ENCODE peak calls at places on chromosomes 6 and 20, in five cellular contexts. One of them, this sample, is unnamed.

GRCh38 chr20:21090738-21091120 is 15.4 kb downstream of the LINC00237 start:
- DNase-seq in right lobe of liver: no peak
- DNase-seq in IMR-90: no peak
- DNase-seq in Panc1: no peak
- DNase-seq in uterus: no peak
- DNase-seq in this sample: no peak

GRCh38 chr6:53862517-53863457 is 68.0 kb downstream of the LRRC1 start:
- DNase-seq in uterus: no peak
- DNase-seq in IMR-90: peak; percentile 93
- DNase-seq in right lobe of liver: no peak
- DNase-seq in Panc1: no peak
- DNase-seq in this sample: no peak

GRCh38 chr6:40373267-40373666 is 213.9 kb downstream of the LRFN2 start:
- DNase-seq in IMR-90: no peak
- DNase-seq in Panc1: no peak
- DNase-seq in right lobe of liver: no peak
- DNase-seq in uterus: no peak
- DNase-seq in this sample: no peak

GRCh38 chr20:61447950-61448349 is 195.9 kb downstream of the CDH4 start:
- DNase-seq in right lobe of liver: no peak
- DNase-seq in IMR-90: no peak
- DNase-seq in uterus: no peak
- DNase-seq in Panc1: no peak
- DNase-seq in this sample: no peak

GRCh38 chr6:54846857-54847721 is 518 bp downstream of the FAM83B start:
- DNase-seq in IMR-90: no peak
- DNase-seq in Panc1: no peak
- DNase-seq in uterus: no peak
- DNase-seq in right lobe of liver: no peak
- DNase-seq in this sample: no peak

GRCh38 chr20:8313073-8313472 is 181.0 kb downstream of the PLCB1 start:
- DNase-seq in Panc1: no peak
- DNase-seq in uterus: no peak
- DNase-seq in IMR-90: no peak
- DNase-seq in right lobe of liver: no peak
- DNase-seq in this sample: no peak

GRCh38 chr6:158509465-158509864 is 50.4 kb upstream of the TMEM181 start:
- DNase-seq in right lobe of liver: no peak
- DNase-seq in IMR-90: no peak
- DNase-seq in Panc1: no peak
- DNase-seq in uterus: no peak
- DNase-seq in this sample: no peak

GRCh38 chr6:155519339-155519738 is 63.7 kb upstream of the NOX3 start:
- DNase-seq in right lobe of liver: no peak
- DNase-seq in IMR-90: no peak
- DNase-seq in uterus: no peak
- DNase-seq in Panc1: no peak
- DNase-seq in this sample: no peak

GRCh38 chr6:149963462-149964242 is at the start of gene ULBP1:
- DNase-seq in uterus: peak; percentile 78
- DNase-seq in Panc1: peak; percentile 5
- DNase-seq in IMR-90: peak; percentile 83
- DNase-seq in right lobe of liver: peak; percentile 91
- DNase-seq in this sample: peak; percentile 90

GRCh38 chr20:48635791-48636267 is 192.0 kb downstream of the PREX1 start:
- DNase-seq in Panc1: no peak
- DNase-seq in uterus: no peak
- DNase-seq in IMR-90: peak; percentile 31
- DNase-seq in right lobe of liver: peak; percentile 63
- DNase-seq in this sample: no peak

GRCh38 chr6:96923871-96924493 is 546 bp upstream of the KLHL32 start:
- DNase-seq in right lobe of liver: no peak
- DNase-seq in IMR-90: no peak
- DNase-seq in Panc1: no peak
- DNase-seq in uterus: no peak
- DNase-seq in this sample: no peak

GRCh38 chr20:33653218-33653899 is 8.8 kb upstream of the C20orf144 start:
- DNase-seq in Panc1: peak; percentile 55
- DNase-seq in right lobe of liver: no peak
- DNase-seq in IMR-90: peak; percentile 66
- DNase-seq in uterus: peak; percentile 77
- DNase-seq in this sample: no peak

GRCh38 chr6:15444081-15444731 is 198.3 kb downstream of the JARID2 start:
- DNase-seq in uterus: no peak
- DNase-seq in right lobe of liver: no peak
- DNase-seq in Panc1: no peak
- DNase-seq in IMR-90: peak; percentile 89
- DNase-seq in this sample: no peak

GRCh38 chr20:39445095-39445494 is 483.0 kb downstream of the DHX35 start:
- DNase-seq in Panc1: no peak
- DNase-seq in right lobe of liver: no peak
- DNase-seq in IMR-90: no peak
- DNase-seq in uterus: no peak
- DNase-seq in this sample: no peak

GRCh38 chr20:23396961-23397620 is 24.2 kb downstream of the NAPB start:
- DNase-seq in uterus: no peak
- DNase-seq in Panc1: no peak
- DNase-seq in right lobe of liver: no peak
- DNase-seq in IMR-90: peak; percentile 21
- DNase-seq in this sample: no peak

GRCh38 chr6:79225718-79226117 is 8.8 kb downstream of the HMGN3 start:
- DNase-seq in IMR-90: peak; percentile 2
- DNase-seq in Panc1: no peak
- DNase-seq in right lobe of liver: no peak
- DNase-seq in uterus: no peak
- DNase-seq in this sample: no peak

GRCh38 chr20:19699132-19699971 is 58.7 kb upstream of the RIN2 start:
- DNase-seq in right lobe of liver: no peak
- DNase-seq in uterus: no peak
- DNase-seq in IMR-90: peak; percentile 87
- DNase-seq in Panc1: no peak
- DNase-seq in this sample: no peak

GRCh38 chr20:46970937-46971630 is 76.4 kb downstream of the EYA2 start:
- DNase-seq in Panc1: peak; percentile 32
- DNase-seq in right lobe of liver: no peak
- DNase-seq in IMR-90: peak; percentile 97
- DNase-seq in uterus: no peak
- DNase-seq in this sample: no peak

GRCh38 chr6:138382498-138383265 is 5.0 kb downstream of the SMIM28 start:
- DNase-seq in IMR-90: no peak
- DNase-seq in Panc1: no peak
- DNase-seq in right lobe of liver: no peak
- DNase-seq in uterus: no peak
- DNase-seq in this sample: no peak

GRCh38 chr6:39729945-39730344 is 4.7 kb upstream of the KIF6 start:
- DNase-seq in right lobe of liver: no peak
- DNase-seq in Panc1: no peak
- DNase-seq in uterus: no peak
- DNase-seq in IMR-90: no peak
- DNase-seq in this sample: no peak

GRCh38 chr6:159094444-159095252 is 49.9 kb upstream of the TAGAP start:
- DNase-seq in right lobe of liver: no peak
- DNase-seq in IMR-90: no peak
- DNase-seq in Panc1: no peak
- DNase-seq in uterus: no peak
- DNase-seq in this sample: no peak

GRCh38 chr6:126531840-126532239 is 191.9 kb downstream of the CENPW start:
- DNase-seq in uterus: no peak
- DNase-seq in Panc1: no peak
- DNase-seq in right lobe of liver: no peak
- DNase-seq in IMR-90: no peak
- DNase-seq in this sample: no peak

GRCh38 chr20:34705383-34706021 is 1.4 kb downstream of the TP53INP2 start:
- DNase-seq in uterus: no peak
- DNase-seq in right lobe of liver: peak; percentile 51
- DNase-seq in IMR-90: peak; percentile 23
- DNase-seq in Panc1: no peak
- DNase-seq in this sample: peak; percentile 35

GRCh38 chr20:24816431-24816830 is 132.6 kb upstream of the CST7 start:
- DNase-seq in IMR-90: no peak
- DNase-seq in right lobe of liver: no peak
- DNase-seq in Panc1: no peak
- DNase-seq in uterus: no peak
- DNase-seq in this sample: no peak
- H3K4me3 ChIP-seq in IMR-90: no peak overlapping the region
- H3K4me3 ChIP-seq in right lobe of liver: no peak overlapping the region
- H3K4me3 ChIP-seq in Panc1: no peak overlapping the region
- H3K4me3 ChIP-seq in uterus: no peak overlapping the region
- H3K4me3 ChIP-seq in this sample: no peak overlapping the region

GRCh38 chr6:7165002-7165735 is 57.4 kb downstream of the RREB1 start:
- DNase-seq in uterus: no peak
- DNase-seq in right lobe of liver: no peak
- DNase-seq in IMR-90: peak; percentile 68
- DNase-seq in Panc1: no peak
- DNase-seq in this sample: no peak

GRCh38 chr6:7163661-7164071 is 55.9 kb downstream of the RREB1 start:
- DNase-seq in right lobe of liver: no peak
- DNase-seq in IMR-90: no peak
- DNase-seq in Panc1: no peak
- DNase-seq in uterus: no peak
- DNase-seq in this sample: no peak

GRCh38 chr6:7166410-7167293 is 58.9 kb downstream of the RREB1 start:
- DNase-seq in uterus: no peak
- DNase-seq in Panc1: no peak
- DNase-seq in IMR-90: peak; percentile 87
- DNase-seq in right lobe of liver: peak; percentile 64
- DNase-seq in this sample: no peak

GRCh38 chr6:7164536-7165001 is 56.8 kb downstream of the RREB1 start:
- DNase-seq in Panc1: no peak
- DNase-seq in right lobe of liver: no peak
- DNase-seq in IMR-90: no peak
- DNase-seq in uterus: no peak
- DNase-seq in this sample: no peak

DNA sequence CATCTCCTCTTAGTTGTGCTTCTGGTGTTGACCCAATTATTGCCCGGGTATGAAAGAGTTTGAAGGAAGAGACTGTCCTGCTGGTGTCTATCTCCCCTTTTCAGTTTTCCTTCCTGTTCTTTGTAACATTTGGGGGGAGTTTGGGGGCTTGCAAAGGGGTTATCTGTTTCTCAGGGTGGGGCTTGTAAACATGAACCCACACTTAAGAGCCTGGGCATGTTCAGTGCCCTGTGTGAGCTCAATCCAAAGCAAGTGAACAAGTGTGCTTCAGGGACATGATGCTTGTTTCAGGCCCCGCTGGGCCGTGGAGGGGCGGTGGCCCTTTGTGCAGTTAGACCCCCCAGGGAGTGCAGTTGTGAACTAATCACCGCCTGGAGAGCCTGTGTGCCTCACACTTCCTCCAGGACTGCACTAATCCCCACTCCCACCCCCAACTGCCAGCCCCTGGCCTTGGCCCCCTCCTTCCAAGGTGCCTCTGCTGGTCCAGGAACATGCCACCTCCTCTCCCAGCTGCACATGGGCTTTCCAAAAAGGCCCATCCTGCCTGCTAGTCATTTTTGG is 58.1 kb downstream of the RREB1 start:
- DNase-seq in Panc1: no peak
- DNase-seq in right lobe of liver: no peak
- DNase-seq in IMR-90: no peak
- DNase-seq in uterus: no peak
- DNase-seq in this sample: no peak
- H3K4me1 ChIP-seq in Panc1: peaks cover 28% of the 10 kb centered on the region
- H3K4me1 ChIP-seq in right lobe of liver: peaks cover 94% of the 10 kb centered on the region
- H3K4me1 ChIP-seq in IMR-90: peaks cover 36% of the 10 kb centered on the region
- H3K4me1 ChIP-seq in uterus: peaks cover 12% of the 10 kb centered on the region
- H3K4me1 ChIP-seq in this sample: peaks cover 31% of the 10 kb centered on the region

GRCh38 chr20:62795023-62795761 is 1.1 kb upstream of the MRGBP start:
- DNase-seq in Panc1: peak; percentile 27
- DNase-seq in uterus: peak; percentile 55
- DNase-seq in IMR-90: peak; percentile 49
- DNase-seq in right lobe of liver: peak; percentile 66
- DNase-seq in this sample: no peak

GRCh38 chr20:62792182-62792939 is 3.9 kb upstream of the MRGBP start:
- DNase-seq in uterus: no peak
- DNase-seq in Panc1: no peak
- DNase-seq in right lobe of liver: no peak
- DNase-seq in IMR-90: peak; percentile 77
- DNase-seq in this sample: no peak

GRCh38 chr20:62792940-62793756 is 3.1 kb upstream of the MRGBP start:
- DNase-seq in Panc1: no peak
- DNase-seq in IMR-90: no peak
- DNase-seq in uterus: no peak
- DNase-seq in right lobe of liver: no peak
- DNase-seq in this sample: no peak

GRCh38 chr20:62794007-62794724 is 2.1 kb upstream of the MRGBP start:
- DNase-seq in Panc1: peak; percentile 52
- DNase-seq in right lobe of liver: peak; percentile 99
- DNase-seq in IMR-90: peak; percentile 95
- DNase-seq in uterus: peak; percentile 98
- DNase-seq in this sample: peak; percentile 98

GRCh38 chr20:62793757-62794006 is 2.6 kb upstream of the MRGBP start:
- DNase-seq in Panc1: no peak
- DNase-seq in uterus: no peak
- DNase-seq in right lobe of liver: no peak
- DNase-seq in IMR-90: no peak
- DNase-seq in this sample: no peak
- H3K4me3 ChIP-seq in Panc1: peak overlapping the region; percentile 53
- H3K4me3 ChIP-seq in uterus: peak overlapping the region; percentile 37
- H3K4me3 ChIP-seq in right lobe of liver: peak overlapping the region; percentile 43
- H3K4me3 ChIP-seq in IMR-90: peak overlapping the region; percentile 27
- H3K4me3 ChIP-seq in this sample: peak overlapping the region; percentile 0

DNA sequence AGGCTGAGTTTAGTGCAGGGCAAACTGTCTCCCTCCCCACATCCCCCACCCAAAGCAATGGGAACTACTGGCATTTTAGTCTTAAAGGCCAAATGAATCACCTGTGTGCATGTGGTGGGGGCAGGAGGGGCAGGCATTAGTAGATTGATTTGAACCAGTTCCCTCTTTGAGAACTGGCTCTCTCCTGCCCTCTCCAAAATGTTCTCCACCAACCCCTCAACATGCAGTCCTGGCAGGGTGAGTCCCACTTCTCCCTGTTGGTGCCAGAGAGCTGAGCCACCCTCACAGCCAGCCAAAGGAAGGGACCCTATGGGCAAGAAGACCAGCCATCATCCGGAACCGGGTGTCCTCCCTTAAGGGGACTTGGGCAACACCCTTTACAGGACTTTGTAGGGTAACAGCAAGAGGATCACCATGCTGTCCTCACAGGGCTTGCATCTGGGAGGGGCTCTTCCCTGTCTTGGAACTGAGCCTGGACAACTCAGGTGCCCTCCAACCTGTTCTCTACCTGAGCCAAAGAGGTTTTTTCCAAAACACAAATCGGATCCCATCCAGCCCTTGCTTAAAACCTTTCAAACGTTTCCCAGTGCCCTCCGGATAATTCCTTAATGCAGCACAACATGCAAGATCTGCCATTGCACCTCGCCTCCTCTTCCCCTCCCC is 80.6 kb downstream of the MRPL14 start:
- DNase-seq in right lobe of liver: peak; percentile 3
- DNase-seq in Panc1: no peak
- DNase-seq in uterus: no peak
- DNase-seq in IMR-90: no peak
- DNase-seq in this sample: no peak
- H3K4me1 ChIP-seq in right lobe of liver: peaks cover 12% of the 10 kb centered on the region
- H3K4me1 ChIP-seq in Panc1: peaks cover 29% of the 10 kb centered on the region
- H3K4me1 ChIP-seq in uterus: peaks cover 3% of the 10 kb centered on the region
- H3K4me1 ChIP-seq in IMR-90: peaks cover 56% of the 10 kb centered on the region
- H3K4me1 ChIP-seq in this sample: peaks cover 6% of the 10 kb centered on the region

This sample was measured in lung.